ENCODE peak calls at places on chromosomes 6 and 20, in five cellular contexts. H is stimulated activated CD4-positive, alpha-beta T cell treated with anti-CD3 and anti-CD28 coated beads, Interleukin-12 subunit alpha, Interleukin-12 subunit beta, amount 100 ng/mL, for 4 hours; E is A172; G is T follicular helper cell; C is activated T-helper 1 cell treated with anti-CD3 and anti-CD28 coated beads, Interleukin-2, amount 50 U/mL, for 16 hours. M is an unnamed sample.

GRCh38 chr20:49568491-49569151 is 684 bp upstream of the PTGIS start:
- DNase-seq in H (no peak), E (no peak), G (no peak), C (no peak), M (no peak)

GRCh38 chr6:54267798-54268197 is 40.4 kb upstream of the TINAG start:
- DNase-seq in H (no peak), E (peak; percentile 45), G (no peak), C (no peak), M (peak; percentile 30)

GRCh38 chr6:79861023-79861422 is 86.3 kb downstream of the ELOVL4 start:
- DNase-seq in H (no peak), E (no peak), G (no peak), C (no peak), M (peak; percentile 85)

GRCh38 chr20:63138855-63139341 is 77.0 kb downstream of the YTHDF1 start:
- DNase-seq in H (no peak), E (peak; percentile 89), G (no peak), C (no peak), M (no peak)

GRCh38 chr20:47440857-47441773 is 60.6 kb upstream of the NCOA3 start:
- DNase-seq in H (no peak), E (peak; percentile 95), G (no peak), C (no peak), M (no peak)

GRCh38 chr20:45433316-45433715 is 17.4 kb downstream of the PIGT start:
- DNase-seq in H (no peak), E (peak; percentile 82), G (no peak), C (no peak), M (no peak)

GRCh38 chr20:17602493-17602892 is 32.6 kb downstream of the DSTN start:
- DNase-seq in H (no peak), E (no peak), G (no peak), C (no peak), M (no peak)

GRCh38 chr20:25195014-25195961 is at the start of gene ENTPD6:
- DNase-seq in H (peak; percentile 89), E (peak; percentile 81), G (peak; percentile 87), C (peak; percentile 90), M (peak; percentile 94)

GRCh38 chr6:84350397-84350796 is 123.0 kb upstream of the CEP162 start:
- DNase-seq in H (no peak), E (no peak), G (no peak), C (no peak), M (no peak)

GRCh38 chr20:48648482-48649051 is 179.2 kb downstream of the PREX1 start:
- DNase-seq in H (no peak), E (no peak), G (no peak), C (no peak), M (no peak)

GRCh38 chr20:47681977-47682812 is 103.1 kb downstream of the SULF2 start:
- DNase-seq in H (no peak), E (peak; percentile 69), G (no peak), C (no peak), M (no peak)

GRCh38 chr6:41965429-41966213 is 24.0 kb upstream of the CCND3 start:
- DNase-seq in H (no peak), E (no peak), G (no peak), C (no peak), M (no peak)

GRCh38 chr20:63835031-63835858 is 4.2 kb upstream of the ZBTB46 start:
- DNase-seq in H (no peak), E (peak; percentile 100), G (no peak), C (no peak), M (peak; percentile 37)

GRCh38 chr6:12208190-12208589 is 82.0 kb upstream of the EDN1 start:
- DNase-seq in H (no peak), E (peak; percentile 81), G (no peak), C (no peak), M (no peak)

GRCh38 chr20:19380211-19380610 is 167.8 kb downstream of the SLC24A3 start:
- DNase-seq in H (no peak), E (no peak), G (no peak), C (no peak), M (no peak)

GRCh38 chr6:137573739-137574138 is 79.5 kb upstream of the OLIG3 start:
- DNase-seq in H (no peak), E (no peak), G (no peak), C (no peak), M (no peak)

GRCh38 chr6:49325901-49326300 is 137.2 kb downstream of the MMUT start:
- DNase-seq in H (no peak), E (peak; percentile 20), G (no peak), C (no peak), M (no peak)

GRCh38 chr6:152986978-152987377 is 4.1 kb upstream of the FBXO5 start:
- DNase-seq in H (no peak), E (no peak), G (no peak), C (no peak), M (no peak)

GRCh38 chr20:7926767-7927166 is 13.5 kb downstream of the HAO1 start:
- DNase-seq in H (no peak), E (peak; percentile 14), G (no peak), C (no peak), M (peak; percentile 6)

GRCh38 chr6:104750449-104750848 is 109.3 kb downstream of the HACE1 start:
- DNase-seq in H (no peak), E (no peak), G (no peak), C (no peak), M (no peak)

GRCh38 chr20:31548823-31549512 is 34.7 kb downstream of the HM13 start:
- DNase-seq in H (no peak), E (no peak), G (no peak), C (no peak), M (no peak)

GRCh38 chr6:156803353-156803752 is 26.2 kb downstream of the ARID1B start:
- DNase-seq in H (no peak), E (no peak), G (no peak), C (no peak), M (no peak)

GRCh38 chr6:116530436-116530835 is 15.0 kb downstream of the TRAPPC3L start:
- DNase-seq in H (no peak), E (no peak), G (no peak), C (no peak), M (no peak)

GRCh38 chr20:32004963-32005362 is 5.3 kb upstream of the CCM2L start:
- DNase-seq in H (no peak), E (no peak), G (no peak), C (no peak), M (no peak)

GRCh38 chr6:45586216-45587171 is 208.8 kb upstream of the SUPT3H start:
- DNase-seq in H (no peak), E (no peak), G (peak; percentile 21), C (peak; percentile 21), M (no peak)

GRCh38 chr20:50794181-50794845 is 548 bp upstream of the BCAS4 start:
- DNase-seq in H (no peak), E (no peak), G (no peak), C (no peak), M (peak; percentile 10)

GRCh38 chr6:153145591-153145990 is 14.5 kb upstream of the RGS17 start:
- DNase-seq in H (no peak), E (no peak), G (no peak), C (no peak), M (no peak)

GRCh38 chr6:33878541-33878940 is 74.7 kb upstream of the MLN start:
- DNase-seq in H (no peak), E (no peak), G (no peak), C (no peak), M (no peak)

GRCh38 chr6:53669592-53669991 is 4.0 kb upstream of the KLHL31 start:
- DNase-seq in H (no peak), E (no peak), G (no peak), C (no peak), M (no peak)